ENCODE peak calls at places on chromosomes 2 and 18, in eight cellular contexts. R is G401; A is stimulated activated CD8-positive, alpha-beta memory T cell treated with anti-CD3 and anti-CD28 coated beads, Interleukin-15, amount 100 ng/mL, for 24 hours; X is iPS-NIHi11; U is breast epithelium; H is non-pigmented ciliary epithelial cell; B is HT-29; G is naive thymus-derived CD8-positive, alpha-beta T cell. W is an unnamed sample.

GRCh38 chr2:121104721-121105141 is 180.3 kb downstream of the TFCP2L1 start:
- DNase-seq in A (no peak), X (peak), R (no peak), H (no peak), G (no peak), U (no peak), B (no peak), W (no peak)

GRCh38 chr18:23835506-23835905 is 146.3 kb downstream of the LAMA3 start:
- DNase-seq in A (no peak), H (no peak), X (no peak), G (no peak), B (no peak), R (no peak), U (no peak), W (no peak)

GRCh38 chr2:197277726-197278259 is 32.8 kb downstream of the ANKRD44 start:
- DNase-seq in B (no peak), A (no peak), G (no peak), U (no peak), X (no peak), R (no peak), H (no peak), W (no peak)

GRCh38 chr2:9641641-9642040 is 10.8 kb upstream of the YWHAQ start:
- DNase-seq in A (no peak), U (no peak), R (no peak), B (no peak), H (no peak), G (no peak), X (no peak), W (no peak)

GRCh38 chr2:45018033-45018432 is 8.8 kb upstream of the SIX2 start:
- DNase-seq in B (no peak), H (no peak), G (no peak), R (no peak), X (no peak), U (no peak), A (no peak), W (no peak)

GRCh38 chr2:230054079-230054478 is 14.6 kb downstream of the SLC16A14 start:
- DNase-seq in X (no peak), H (peak), A (no peak), G (no peak), B (no peak), U (no peak), R (no peak), W (no peak)

GRCh38 chr2:63639344-63639743 is 50.6 kb downstream of the MDH1 start:
- DNase-seq in B (no peak), R (no peak), A (no peak), X (peak), U (no peak), H (no peak), G (no peak), W (no peak)

GRCh38 chr2:203804766-203805484 is 62.6 kb upstream of the CTLA4 start:
- DNase-seq in A (no peak), B (no peak), U (no peak), X (no peak), R (no peak), G (no peak), H (no peak), W (no peak)

GRCh38 chr2:239188536-239188935 is 212.3 kb downstream of the HDAC4 start:
- DNase-seq in A (no peak), H (no peak), X (no peak), R (no peak), U (no peak), B (no peak), G (no peak), W (no peak)

GRCh38 chr2:147420947-147421346 is 423.9 kb upstream of the ACVR2A start:
- DNase-seq in H (no peak), B (no peak), U (no peak), R (no peak), A (no peak), X (no peak), G (no peak), W (no peak)

GRCh38 chr2:151410485-151410833 is 757 bp downstream of the RIF1 start:
- DNase-seq in R (peak), G (peak), A (peak), X (peak), H (no peak), B (peak), U (no peak), W (no peak)

GRCh38 chr2:41896186-41896846 is 151.5 kb upstream of the PKDCC start:
- DNase-seq in G (no peak), H (no peak), A (no peak), R (no peak), U (no peak), B (no peak), X (no peak), W (no peak)

GRCh38 chr2:175744000-175744399 is 258.1 kb downstream of the LNPK start:
- DNase-seq in G (no peak), U (no peak), R (no peak), H (no peak), X (peak), B (no peak), A (no peak), W (no peak)

GRCh38 chr2:9345997-9346396 is 77.3 kb downstream of the ITGB1BP1 start:
- DNase-seq in A (no peak), U (no peak), R (no peak), X (no peak), G (no peak), B (no peak), H (no peak), W (no peak)

GRCh38 chr18:79380816-79381806 is 14.6 kb upstream of the NFATC1 start:
- DNase-seq in H (no peak), U (no peak), A (no peak), R (peak), B (peak), X (peak), G (peak), W (peak)

GRCh38 chr2:101307503-101307902 is 998 bp downstream of the RNF149 start:
- DNase-seq in A (no peak), R (no peak), X (no peak), H (no peak), B (peak), G (no peak), U (no peak), W (no peak)

GRCh38 chr2:157442136-157442535 is 1.8 kb downstream of the CYTIP start:
- DNase-seq in X (no peak), A (no peak), H (no peak), R (no peak), B (no peak), G (no peak), U (no peak), W (no peak)

GRCh38 chr2:224357098-224357901 is 44.6 kb downstream of the FAM124B start:
- DNase-seq in U (peak), B (peak), G (peak), X (peak), H (peak), A (no peak), R (peak), W (peak)

GRCh38 chr2:197170137-197170682 is 140.4 kb downstream of the ANKRD44 start:
- DNase-seq in G (no peak), B (no peak), U (no peak), A (no peak), R (no peak), H (no peak), X (no peak), W (no peak)

GRCh38 chr2:88837511-88838160 is 146.2 kb downstream of the RPIA start:
- DNase-seq in R (no peak), G (no peak), H (no peak), X (no peak), A (no peak), B (no peak), U (no peak), W (no peak)

GRCh38 chr2:149169653-149170052 is 131.2 kb downstream of the LYPD6B start:
- DNase-seq in A (no peak), U (peak), H (no peak), R (no peak), X (peak), B (peak), G (no peak), W (no peak)

GRCh38 chr2:12754643-12755042 is 37.9 kb downstream of the TRIB2 start:
- DNase-seq in B (no peak), X (peak), A (no peak), U (no peak), G (no peak), R (no peak), H (no peak), W (no peak)

GRCh38 chr2:192885569-192886160 is 690.9 kb upstream of the TMEFF2 start:
- DNase-seq in H (no peak), A (no peak), U (no peak), G (no peak), B (peak), R (no peak), X (no peak), W (no peak)

GRCh38 chr2:100641115-100641415 is 78.3 kb downstream of the PDCL3 start:
- DNase-seq in R (no peak), G (no peak), X (no peak), B (no peak), U (no peak), H (no peak), A (no peak), W (no peak)

GRCh38 chr2:215799194-215799593 is 214.2 kb downstream of the MREG start:
- DNase-seq in G (no peak), X (no peak), B (no peak), H (no peak), R (no peak), A (no peak), U (no peak), W (no peak)

GRCh38 chr2:676647-677055 is 555 bp downstream of the TMEM18 start:
- DNase-seq in X (peak), U (peak), A (peak), R (peak), B (peak), H (peak), G (no peak), W (peak)

GRCh38 chr18:23784811-23785245 is 95.6 kb downstream of the LAMA3 start:
- DNase-seq in U (no peak), A (no peak), X (no peak), B (no peak), H (peak), G (no peak), R (no peak), W (no peak)

GRCh38 chr18:26022585-26022984 is 67.8 kb downstream of the SS18 start:
- DNase-seq in B (no peak), U (no peak), A (no peak), G (no peak), X (no peak), H (no peak), R (no peak), W (no peak)

GRCh38 chr18:75269140-75269676 is 58.6 kb downstream of the TSHZ1 start:
- DNase-seq in A (no peak), U (no peak), R (peak), H (no peak), G (no peak), B (no peak), X (no peak), W (no peak)